ENCODE peak calls at places on chromosomes 1 and 21, in eight cellular contexts. R is fibroblast of mammary gland, P is fibroblast of the aortic adventitia, S is SK-N-SH, E is psoas muscle, K is GM13976, A is IMR-90, H is fibroblast of lung. L is an unnamed sample.
A peak's percentile ranks its signal among the peaks of the same experiment; 100 is the strongest.

GRCh38 chr21:19609611-19610010 is 1206.0 kb upstream of the TMPRSS15 start:
- DNase-seq in R (peak; percentile 12), P (no peak), S (no peak), E (no peak), K (no peak), A (no peak), H (no peak), L (no peak)

GRCh38 chr1:221164029-221164428 is 284.8 kb downstream of the HLX start:
- DNase-seq in R (peak; percentile 40), P (peak; percentile 57), S (no peak), E (no peak), K (no peak), A (peak; percentile 49), H (peak; percentile 59), L (no peak)

GRCh38 chr1:24318988-24319863 is at the start of gene GRHL3:
- DNase-seq in R (no peak), P (no peak), S (no peak), E (no peak), K (no peak), A (no peak), H (peak; percentile 35), L (no peak)

GRCh38 chr21:38170283-38170682 is 86.5 kb upstream of the KCNJ15 start:
- DNase-seq in R (peak; percentile 73), P (peak; percentile 16), S (no peak), E (no peak), K (no peak), A (peak; percentile 12), H (peak; percentile 24), L (no peak)

GRCh38 chr21:40837456-40837855 is 9.5 kb downstream of the DSCAM start:
- DNase-seq in R (no peak), P (no peak), S (no peak), E (no peak), K (no peak), A (no peak), H (peak; percentile 63), L (no peak)

GRCh38 chr1:162822391-162823200 is 32.1 kb downstream of the HSD17B7 start:
- DNase-seq in R (peak; percentile 11), P (no peak), S (peak; percentile 83), E (no peak), K (peak; percentile 32), A (no peak), H (peak; percentile 13), L (peak; percentile 4)

GRCh38 chr21:45905196-45905595 is 76.4 kb upstream of the COL6A1 start:
- DNase-seq in R (no peak), P (no peak), S (no peak), E (peak; percentile 29), K (no peak), A (no peak), H (no peak), L (no peak)

GRCh38 chr1:61070054-61070453 is 12.3 kb upstream of the NFIA start:
- DNase-seq in R (no peak), P (no peak), S (no peak), E (no peak), K (no peak), A (no peak), H (no peak), L (no peak)

GRCh38 chr21:38985423-38986378 is 180.0 kb downstream of the ETS2 start:
- DNase-seq in R (peak; percentile 98), P (peak; percentile 100), S (peak; percentile 84), E (peak; percentile 78), K (peak; percentile 61), A (peak; percentile 93), H (peak; percentile 91), L (no peak)

GRCh38 chr1:37595440-37596181 is at the start of gene GNL2:
- DNase-seq in R (peak; percentile 95), P (peak; percentile 94), S (peak; percentile 96), E (peak; percentile 99), K (peak; percentile 99), A (peak; percentile 95), H (peak; percentile 95), L (peak; percentile 97)

GRCh38 chr1:208731976-208732821 is 488.0 kb upstream of the PLXNA2 start:
- DNase-seq in R (no peak), P (peak; percentile 2), S (peak; percentile 81), E (no peak), K (peak; percentile 42), A (no peak), H (peak; percentile 5), L (no peak)

GRCh38 chr1:33466159-33466558 is 6.3 kb upstream of the ZSCAN20 start:
- DNase-seq in R (no peak), P (no peak), S (no peak), E (no peak), K (no peak), A (no peak), H (no peak), L (no peak)

GRCh38 chr21:33948951-33949444 is 33.4 kb upstream of the ATP5PO start:
- DNase-seq in R (no peak), P (no peak), S (no peak), E (no peak), K (no peak), A (no peak), H (no peak), L (no peak)

GRCh38 chr1:33274446-33274845 is 18.2 kb downstream of the ZNF362 start:
- DNase-seq in R (no peak), P (no peak), S (no peak), E (no peak), K (no peak), A (no peak), H (no peak), L (no peak)

DNA sequence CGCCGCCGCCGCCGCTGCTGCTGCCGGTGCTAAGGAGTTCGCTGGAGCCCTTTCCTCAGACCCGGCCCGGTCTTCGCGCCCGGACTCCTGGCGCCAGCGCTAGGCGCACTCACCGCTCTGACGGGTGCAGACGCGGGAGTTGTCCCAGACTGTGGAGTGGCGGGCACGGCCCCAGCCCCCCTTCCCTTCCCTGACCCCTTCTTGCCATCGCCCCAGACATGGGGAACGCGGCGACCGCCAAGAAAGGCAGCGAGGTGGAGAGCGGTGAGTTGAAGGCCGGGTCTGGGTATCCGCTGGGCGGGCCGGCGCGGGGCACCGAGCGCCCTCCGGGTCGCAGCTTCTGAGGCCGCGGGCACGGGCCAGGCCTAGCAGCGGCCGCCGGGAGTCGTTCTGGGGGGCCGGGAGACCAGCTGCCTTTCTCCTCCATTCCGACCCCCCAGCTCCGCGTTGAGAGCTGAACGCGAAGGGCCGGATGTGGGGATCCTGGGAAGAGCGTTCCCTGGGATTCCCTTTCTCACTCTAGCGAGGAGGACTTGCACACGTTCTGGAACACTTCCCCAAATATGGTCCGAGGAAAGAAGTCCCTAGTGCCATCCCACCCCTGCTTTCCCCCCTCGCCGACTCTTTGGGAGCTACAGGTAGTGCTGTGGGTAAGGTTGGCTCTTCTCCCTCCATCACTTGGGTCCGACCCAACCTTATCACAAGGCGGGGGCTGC is 65.8 kb upstream of the PRKACB start:
- DNase-seq in R (peak; percentile 31), P (peak; percentile 34), S (no peak), E (peak; percentile 48), K (peak; percentile 21), A (peak; percentile 36), H (peak; percentile 48), L (no peak)
- TF ChIP-seq CTCF in R (no peak), P (no peak), S (no peak), E (no peak), K (no peak), A (no peak), H (no peak), L (no peak)

DNA sequence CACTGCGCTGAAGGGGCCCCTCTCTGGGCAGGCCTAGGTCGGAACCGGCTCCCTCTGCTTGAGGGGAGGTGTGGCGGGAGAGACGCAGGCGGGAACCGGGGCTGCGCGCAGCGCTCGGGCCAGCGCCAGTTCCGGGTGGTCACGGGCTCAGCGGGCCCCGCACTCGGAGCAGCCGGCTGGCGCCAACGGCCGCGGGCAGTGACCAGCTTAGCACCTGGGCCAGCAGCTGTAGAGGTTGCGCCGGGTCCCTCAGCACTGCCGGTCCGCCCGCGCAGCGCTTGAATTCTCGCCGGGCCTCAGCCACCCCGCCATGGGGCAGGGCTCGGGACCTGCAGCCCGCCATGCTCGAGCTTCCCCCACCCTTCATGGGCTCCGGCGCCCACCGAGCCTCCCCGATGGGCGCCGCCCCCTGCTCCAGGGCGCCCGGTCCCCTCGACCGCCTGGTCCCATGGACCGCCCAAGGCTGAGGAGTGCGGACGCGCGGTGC is 254.6 kb downstream of the COL11A1 start:
- DNase-seq in R (no peak), P (no peak), S (no peak), E (no peak), K (no peak), A (no peak), H (no peak), L (no peak)
- TF ChIP-seq CTCF in R (no peak), P (no peak), S (no peak), E (no peak), K (no peak), A (no peak), H (no peak), L (no peak)

GRCh38 chr1:6163973-6164617 is 16.0 kb downstream of the CHD5 start:
- DNase-seq in R (no peak), P (no peak), S (no peak), E (no peak), K (no peak), A (no peak), H (no peak), L (no peak)

GRCh38 chr1:6166221-6166620 is 13.9 kb downstream of the CHD5 start:
- DNase-seq in R (no peak), P (no peak), S (no peak), E (no peak), K (no peak), A (no peak), H (no peak), L (no peak)

GRCh38 chr1:6163191-6163972 is 16.7 kb downstream of the CHD5 start:
- DNase-seq in R (no peak), P (no peak), S (no peak), E (no peak), K (no peak), A (no peak), H (no peak), L (no peak)

GRCh38 chr1:6165441-6165985 is 14.6 kb downstream of the CHD5 start:
- DNase-seq in R (no peak), P (no peak), S (no peak), E (no peak), K (no peak), A (no peak), H (no peak), L (no peak)

GRCh38 chr1:6165027-6165426 is 15.1 kb downstream of the CHD5 start:
- DNase-seq in R (no peak), P (no peak), S (no peak), E (no peak), K (no peak), A (no peak), H (no peak), L (no peak)
- TF ChIP-seq CTCF in R (no peak), P (no peak), S (no peak), E (no peak), K (no peak), A (no peak), H (no peak), L (no peak)

GRCh38 chr1:113811888-113812660 is at the start of gene RSBN1:
- DNase-seq in R (peak; percentile 98), P (peak; percentile 99), S (peak; percentile 92), E (peak; percentile 99), K (peak; percentile 95), A (peak; percentile 99), H (peak; percentile 100), L (peak; percentile 92)
- TF ChIP-seq CTCF in R (no peak), P (peak; percentile 24), S (no peak), E (no peak), K (no peak), A (no peak), H (no peak), L (no peak)

GRCh38 chr1:226870323-226871046 is at the start of gene PSEN2:
- DNase-seq in R (peak; percentile 33), P (peak; percentile 41), S (peak; percentile 92), E (peak; percentile 89), K (peak; percentile 90), A (peak; percentile 28), H (peak; percentile 54), L (peak; percentile 41)
- TF ChIP-seq CTCF in R (no peak), P (peak; percentile 25), S (no peak), E (peak; percentile 33), K (no peak), A (peak; percentile 31), H (peak; percentile 8), L (peak; percentile 43)

GRCh38 chr1:171213559-171214454 is 28.7 kb downstream of the FMO2 start:
- DNase-seq in R (no peak), P (no peak), S (no peak), E (no peak), K (no peak), A (no peak), H (no peak), L (no peak)
- TF ChIP-seq CTCF in R (no peak), P (no peak), S (no peak), E (no peak), K (no peak), A (no peak), H (no peak), L (no peak)

L was measured in neural crest cell.